ENCODE peak calls at places on chromosome 17, in four cellular contexts. J is H1, V is HepG2, H is GM12878. Y is an unnamed sample.

GRCh38 chr17:9298135-9298534 is 276.8 kb downstream of the NTN1 start:
- DNase-seq in J (no peak), V (no peak), H (no peak), Y (no peak)

GRCh38 chr17:228223-228615 is 46.8 kb upstream of the DOC2B start:
- DNase-seq in J (no peak), V (no peak), H (no peak), Y (no peak)

GRCh38 chr17:79960788-79961522 is 74.7 kb downstream of the TBC1D16 start:
- DNase-seq in J (no peak), V (no peak), H (no peak), Y (no peak)

GRCh38 chr17:63647936-63648335 is 25.7 kb downstream of the MAP3K3 start:
- DNase-seq in J (no peak), V (no peak), H (no peak), Y (no peak)

GRCh38 chr17:61393904-61394629 is 5.6 kb upstream of the TBX2 start:
- DNase-seq in J (no peak), V (peak), H (no peak), Y (no peak)

GRCh38 chr17:39699818-39700147 is at the start of gene ERBB2:
- DNase-seq in J (peak), V (peak), H (no peak), Y (no peak)

GRCh38 chr17:80115159-80115558 is 13.8 kb downstream of the GAA start:
- DNase-seq in J (no peak), V (no peak), H (no peak), Y (no peak)

GRCh38 chr17:1275962-1276736 is 3.3 kb upstream of the TRARG1 start:
- DNase-seq in J (peak), V (peak), H (no peak), Y (peak)

GRCh38 chr17:34579979-34580684 is 750 bp downstream of the TMEM132E start:
- DNase-seq in J (peak), V (no peak), H (no peak), Y (no peak)

GRCh38 chr17:4101127-4101798 is 41.6 kb downstream of the ZZEF1 start:
- DNase-seq in J (no peak), V (no peak), H (peak), Y (no peak)

GRCh38 chr17:50420419-50421112 is 5.5 kb upstream of the ACSF2 start:
- DNase-seq in J (no peak), V (peak), H (no peak), Y (no peak)

GRCh38 chr17:58242171-58242784 is 3.9 kb downstream of the LPO start:
- DNase-seq in J (no peak), V (no peak), H (no peak), Y (no peak)

GRCh38 chr17:67891481-67892119 is 66.3 kb downstream of the BPTF start:
- DNase-seq in J (no peak), V (no peak), H (no peak), Y (peak)

GRCh38 chr17:13311301-13311700 is 290.4 kb downstream of the HS3ST3A1 start:
- DNase-seq in J (no peak), V (no peak), H (no peak), Y (no peak)

GRCh38 chr17:16304832-16305231 is 48.4 kb downstream of the CENPV start:
- DNase-seq in J (no peak), V (peak), H (no peak), Y (no peak)

GRCh38 chr17:18106211-18106610 is 2.3 kb upstream of the MYO15A start:
- DNase-seq in J (no peak), V (no peak), H (no peak), Y (no peak)

GRCh38 chr17:69093995-69094394 is 33.3 kb upstream of the ABCA9 start:
- DNase-seq in J (no peak), V (no peak), H (no peak), Y (no peak)

GRCh38 chr17:79732804-79733691 is 2.3 kb downstream of the ENPP7 start:
- DNase-seq in J (no peak), V (peak), H (peak), Y (no peak)

GRCh38 chr17:63438092-63439051 is 7.7 kb downstream of the CYB561 start:
- DNase-seq in J (no peak), V (no peak), H (no peak), Y (no peak)

GRCh38 chr17:58401287-58401686 is 16.0 kb downstream of the RNF43 start:
- DNase-seq in J (no peak), V (no peak), H (no peak), Y (no peak)

GRCh38 chr17:79572136-79572915 is 38.5 kb downstream of the RBFOX3 start:
- DNase-seq in J (no peak), V (no peak), H (no peak), Y (no peak)

GRCh38 chr17:419073-419735 is 66.6 kb upstream of the RPH3AL start:
- DNase-seq in J (no peak), V (peak), H (no peak), Y (no peak)

GRCh38 chr17:78862073-78863023 is 21.7 kb upstream of the USP36 start:
- DNase-seq in J (no peak), V (peak), H (no peak), Y (peak)

GRCh38 chr17:77090476-77090875 is 50.3 kb upstream of the SEC14L1 start:
- DNase-seq in J (no peak), V (no peak), H (no peak), Y (no peak)

GRCh38 chr17:36980281-36980761 is 31.6 kb downstream of the AATF start:
- DNase-seq in J (no peak), V (no peak), H (no peak), Y (no peak)

GRCh38 chr17:59361386-59361785 is 29.9 kb downstream of the YPEL2 start:
- DNase-seq in J (no peak), V (no peak), H (no peak), Y (no peak)

GRCh38 chr17:8048736-8049135 is 9.9 kb downstream of the ALOX15B start:
- DNase-seq in J (no peak), V (no peak), H (no peak), Y (no peak)
- TF ChIP-seq HDAC2 in J (no peak), V (no peak), H (no peak), Y (no peak)

GRCh38 chr17:48754500-48755261 is 26.1 kb upstream of the HOXB13 start:
- DNase-seq in J (peak), V (no peak), H (no peak), Y (no peak)
- TF ChIP-seq EZH2 in J (peak), V (peak), H (peak), Y (no peak)

DNA sequence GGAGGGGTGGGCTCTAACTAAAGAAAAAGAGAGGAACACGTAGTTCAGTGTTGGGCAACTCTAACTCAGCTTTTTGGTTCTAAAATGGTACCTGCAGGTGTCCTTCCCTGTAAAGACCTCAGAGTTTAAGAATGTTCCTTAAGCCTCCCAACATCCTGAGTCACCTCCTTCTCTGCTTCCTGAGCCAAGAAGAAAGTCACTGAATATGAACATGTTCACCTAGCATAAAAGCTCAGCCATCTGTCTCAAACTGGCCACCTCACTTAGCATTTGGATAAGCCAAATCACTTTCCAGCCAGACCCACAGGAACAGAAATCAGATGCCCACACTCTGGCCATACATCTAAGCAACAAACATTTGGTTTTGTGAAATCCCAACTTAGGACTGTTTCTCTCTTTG is 3.7 kb downstream of the TMEM98 start:
- DNase-seq in J (no peak), V (no peak), H (no peak), Y (no peak)
- TF ChIP-seq HDAC2 in J (no peak), V (no peak), H (no peak), Y (no peak)

GRCh38 chr17:49209061-49209571 is 1.3 kb downstream of the GNGT2 start:
- DNase-seq in J (no peak), V (no peak), H (no peak), Y (no peak)

GRCh38 chr17:49213399-49213798 is 2.9 kb downstream of the ABI3 start:
- DNase-seq in J (no peak), V (no peak), H (no peak), Y (no peak)

GRCh38 chr17:49214665-49215360 is 4.3 kb downstream of the ABI3 start:
- DNase-seq in J (no peak), V (no peak), H (no peak), Y (no peak)

GRCh38 chr17:49213803-49214202 is 3.3 kb downstream of the ABI3 start:
- DNase-seq in J (no peak), V (no peak), H (no peak), Y (no peak)

GRCh38 chr17:49210158-49211029 is at the start of the genes ABI3 and GNGT2:
- DNase-seq in J (peak), V (no peak), H (peak), Y (no peak)
- TF ChIP-seq EZH2 in J (no peak), V (no peak), H (no peak), Y (no peak)

GRCh38 chr17:28953444-28954118 is 2.3 kb upstream of the PHF12 start:
- DNase-seq in J (peak), V (peak), H (no peak), Y (peak)
- TF ChIP-seq HDAC2 in J (peak), V (no peak), H (no peak), Y (no peak)

DNA sequence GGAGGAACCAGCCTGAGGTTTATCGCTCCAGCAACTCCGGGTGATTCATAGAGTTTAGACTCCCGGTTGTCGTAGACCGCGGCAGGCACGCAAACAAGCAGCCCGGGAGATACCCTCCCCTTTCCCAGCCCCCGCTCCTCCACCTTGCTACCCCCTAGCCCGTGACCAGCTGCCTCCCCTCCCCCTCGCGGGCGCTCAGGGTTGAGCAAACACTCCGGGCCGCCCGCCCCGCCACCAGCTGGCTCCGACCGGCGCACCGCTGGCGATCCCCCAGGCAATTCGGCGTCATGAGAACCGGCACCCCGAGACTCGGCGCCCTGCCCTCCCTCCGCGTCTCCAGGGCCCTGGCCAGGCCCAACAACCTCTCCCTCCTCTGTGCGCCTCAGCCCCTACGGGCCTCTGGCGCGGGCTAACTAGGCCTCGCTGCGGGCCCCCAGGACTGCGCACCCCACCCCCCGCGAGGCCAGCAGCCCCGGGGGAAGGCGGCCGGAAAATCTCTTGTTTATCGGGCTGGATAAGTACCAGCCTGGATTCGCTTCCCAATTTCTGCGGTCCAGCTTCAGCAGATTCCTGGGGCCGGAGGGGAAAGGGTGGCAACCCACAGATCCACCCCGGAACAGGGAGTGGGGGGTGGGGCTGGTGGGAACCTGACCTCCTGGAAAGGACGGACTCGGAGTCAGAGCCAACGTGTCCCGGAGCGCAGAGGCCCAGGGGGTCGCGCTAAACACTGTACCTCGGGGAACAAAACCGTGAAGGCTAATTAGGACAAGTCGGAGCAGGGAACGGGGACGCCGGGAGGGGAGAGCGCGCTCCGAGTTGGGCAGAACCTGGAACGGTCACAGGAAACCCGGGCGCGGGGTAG is 951 bp upstream of the GPRC5C start:
- DNase-seq in J (peak), V (peak), H (peak), Y (peak)
- TF ChIP-seq EZH2 in J (peak), V (no peak), H (no peak), Y (no peak)